ENCODE peak calls at places on chromosomes 16 and 17, in five cellular contexts. H is GM12878, K is H1, R is HepG2, S is K562. W is an unnamed sample.

GRCh38 chr16:4800290-4801041 is 2.0 kb downstream of the ROGDI start:
- DNase-seq in H (no peak), R (peak), K (no peak), S (no peak), W (no peak)

GRCh38 chr17:45748911-45749310 is 35.2 kb upstream of the CRHR1 start:
- DNase-seq in S (no peak), K (no peak), H (no peak), R (no peak), W (no peak)

GRCh38 chr16:46922239-46922638 is 38.1 kb downstream of the GPT2 start:
- DNase-seq in S (no peak), H (no peak), K (no peak), R (no peak), W (no peak)

GRCh38 chr17:1076982-1077302 is 80.0 kb downstream of the TIMM22 start:
- DNase-seq in H (no peak), S (no peak), R (no peak), K (no peak), W (no peak)

GRCh38 chr17:40023590-40024292 is 8.5 kb downstream of the CSF3 start:
- DNase-seq in K (no peak), H (no peak), S (no peak), R (no peak), W (no peak)

GRCh38 chr16:89019511-89019910 is 42.5 kb upstream of the CBFA2T3 start:
- DNase-seq in H (no peak), K (no peak), S (no peak), R (no peak), W (no peak)

GRCh38 chr16:79336437-79337229 is 263.9 kb downstream of the MAF start:
- DNase-seq in K (no peak), S (no peak), H (no peak), R (no peak), W (no peak)

GRCh38 chr17:82283208-82283749 is 9.8 kb upstream of the CSNK1D start:
- DNase-seq in H (no peak), S (no peak), R (no peak), K (no peak), W (peak)

GRCh38 chr17:13822671-13823070 is 220.9 kb upstream of the HS3ST3A1 start:
- DNase-seq in R (no peak), H (no peak), K (no peak), S (no peak), W (no peak)

GRCh38 chr16:85428168-85428898 is 184.8 kb upstream of the GSE1 start:
- DNase-seq in R (no peak), K (no peak), S (peak), H (no peak), W (peak)

GRCh38 chr17:81052199-81052997 is 17.4 kb downstream of the BAIAP2 start:
- DNase-seq in H (no peak), K (no peak), R (no peak), S (no peak), W (no peak)

GRCh38 chr17:77131919-77132318 is 8.8 kb upstream of the SEC14L1 start:
- DNase-seq in H (no peak), S (no peak), K (no peak), R (peak), W (no peak)

GRCh38 chr17:5581655-5582054 is 2.7 kb downstream of the NLRP1 start:
- DNase-seq in K (no peak), R (no peak), H (no peak), S (no peak), W (no peak)

GRCh38 chr17:5584383-5584951 is at the start of gene NLRP1:
- DNase-seq in R (peak), H (peak), S (no peak), K (no peak), W (peak)

GRCh38 chr17:5582177-5582885 is 2.0 kb downstream of the NLRP1 start:
- DNase-seq in H (no peak), K (no peak), R (no peak), S (no peak), W (no peak)

GRCh38 chr17:5584971-5585794 is 874 bp upstream of the NLRP1 start:
- DNase-seq in H (no peak), R (no peak), K (no peak), S (no peak), W (no peak)

DNA sequence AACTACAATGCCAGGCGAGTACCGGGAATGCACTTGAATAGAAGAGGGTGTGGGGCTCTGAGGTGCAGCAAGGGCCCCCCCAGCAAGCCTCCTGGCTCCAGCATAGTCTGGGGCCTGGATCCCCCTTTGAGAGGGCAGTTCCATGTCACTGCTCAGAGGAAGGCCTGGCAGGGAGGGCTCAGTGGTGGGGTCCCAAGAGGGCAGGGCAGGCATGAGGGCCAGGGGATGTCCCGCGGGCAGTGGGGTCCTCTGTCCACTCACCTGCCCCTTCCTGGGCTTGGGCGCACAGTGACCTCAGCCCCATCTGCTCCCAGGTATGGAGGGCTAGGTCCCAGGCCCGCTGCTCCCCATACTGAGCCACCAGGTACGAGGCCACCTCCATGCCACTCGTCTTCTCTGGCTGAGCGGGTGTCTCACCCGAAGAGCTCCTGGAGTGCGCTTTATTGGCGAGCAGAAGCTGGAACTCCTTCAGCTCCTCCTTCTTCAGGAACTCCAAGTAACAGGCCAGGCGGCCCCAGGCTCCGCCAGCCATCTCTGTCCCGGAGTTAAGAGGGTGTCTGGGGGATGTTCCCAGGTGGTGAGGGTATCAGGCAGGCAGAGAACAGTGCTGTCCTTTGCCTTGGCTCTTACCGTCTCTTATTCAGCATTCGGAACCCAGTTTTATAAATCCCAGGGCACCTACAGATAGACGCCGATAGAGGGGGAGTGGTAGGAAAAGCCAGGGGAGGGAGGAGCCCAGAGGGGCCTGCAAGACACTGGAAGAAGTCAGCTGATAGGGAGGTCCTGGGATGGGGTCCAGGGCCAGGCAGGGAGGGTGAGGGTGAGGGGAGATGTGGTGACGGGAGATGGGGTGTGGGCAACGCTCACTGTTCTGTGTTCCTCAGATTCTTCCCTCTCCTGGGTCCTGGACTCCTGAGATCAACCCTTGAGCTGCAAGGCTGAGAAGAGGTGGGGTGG is 605 bp downstream of the NLRP1 start:
- DNase-seq in H (no peak), K (no peak), S (no peak), R (no peak), W (no peak)
- TF ChIP-seq KDM1A in H (no peak), K (no peak), S (no peak), R (no peak), W (no peak)

GRCh38 chr17:37413875-37414519 is 7.3 kb downstream of the TADA2A start:
- DNase-seq in S (no peak), K (no peak), H (no peak), R (no peak), W (peak)
- TF ChIP-seq CTCF in S (no peak), K (no peak), H (peak), R (no peak), W (peak)

GRCh38 chr17:64148699-64149098 is 18.8 kb upstream of the ERN1 start:
- DNase-seq in H (no peak), R (no peak), K (no peak), S (no peak), W (no peak)

GRCh38 chr17:64146418-64147109 is 16.6 kb upstream of the ERN1 start:
- DNase-seq in H (no peak), R (peak), S (peak), K (no peak), W (peak)

GRCh38 chr17:64149196-64149595 is 19.3 kb upstream of the ERN1 start:
- DNase-seq in K (no peak), H (no peak), S (no peak), R (no peak), W (no peak)

GRCh38 chr17:64147110-64148016 is 17.4 kb upstream of the ERN1 start:
- DNase-seq in H (no peak), S (peak), K (no peak), R (peak), W (peak)

GRCh38 chr17:64148017-64148631 is 18.2 kb upstream of the ERN1 start:
- DNase-seq in K (no peak), R (peak), S (no peak), H (no peak), W (no peak)
- TF ChIP-seq KDM1A in K (no peak), R (no peak), S (no peak), H (no peak), W (no peak)

GRCh38 chr16:26569793-26570192 is 496.9 kb upstream of the C16orf82 start:
- DNase-seq in H (no peak), S (peak), R (peak), K (no peak), W (peak)
- TF ChIP-seq CTCF in H (peak), S (peak), R (peak), K (peak), W (peak)

GRCh38 chr16:23837553-23838308 is 1.9 kb downstream of the PRKCB start:
- DNase-seq in S (peak), K (no peak), H (no peak), R (no peak), W (no peak)

GRCh38 chr16:23843143-23843542 is 7.4 kb downstream of the PRKCB start:
- DNase-seq in H (no peak), R (no peak), S (no peak), K (no peak), W (no peak)

GRCh38 chr16:23838485-23839142 is 2.8 kb downstream of the PRKCB start:
- DNase-seq in S (no peak), H (no peak), R (no peak), K (no peak), W (no peak)

GRCh38 chr16:23840310-23840709 is 4.5 kb downstream of the PRKCB start:
- DNase-seq in K (no peak), R (no peak), S (no peak), H (no peak), W (no peak)

DNA sequence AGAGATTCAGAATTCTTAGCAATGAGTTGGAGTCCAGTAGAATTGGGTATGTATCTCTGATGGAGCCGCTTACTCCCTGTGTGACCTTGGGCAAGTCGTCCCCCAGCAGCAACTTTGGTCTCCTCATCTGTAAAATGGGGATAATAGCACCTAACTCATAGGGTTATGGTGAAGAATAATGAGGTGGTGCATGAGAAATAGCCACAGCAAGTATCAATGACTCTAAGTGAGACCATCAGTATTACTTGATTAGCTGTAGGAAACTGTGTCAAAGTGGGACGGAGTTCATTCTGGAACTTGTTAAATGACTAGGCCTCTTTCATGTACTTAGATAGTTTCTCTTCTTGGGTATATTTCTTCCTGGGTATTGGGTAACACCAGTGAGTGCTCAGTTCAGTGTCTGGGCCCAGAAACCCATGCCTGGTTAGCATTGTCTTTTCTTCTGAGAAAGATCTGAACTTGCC is 6.4 kb downstream of the PRKCB start:
- DNase-seq in R (no peak), H (peak), S (no peak), K (no peak), W (no peak)
- TF ChIP-seq KDM1A in R (no peak), H (peak), S (no peak), K (no peak), W (no peak)

DNA sequence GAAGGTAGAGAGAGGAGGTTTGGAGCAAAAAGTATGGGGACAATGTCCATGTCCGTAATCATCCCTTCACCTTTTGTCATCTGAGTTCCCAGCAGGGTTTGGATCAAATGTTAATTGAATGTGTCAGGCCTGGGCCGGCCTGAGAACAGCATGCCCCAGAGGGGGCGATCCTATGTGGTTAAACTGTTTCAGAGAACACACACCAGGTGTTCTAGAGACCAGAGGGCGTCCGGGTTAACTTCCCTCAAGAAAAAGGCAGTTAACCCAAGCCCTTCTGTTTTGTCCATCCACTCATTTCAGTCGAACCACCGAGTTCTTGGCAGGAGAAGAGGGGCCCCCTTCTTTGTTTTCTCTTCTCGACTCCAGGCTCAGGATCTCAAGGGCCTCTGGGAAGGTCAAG is 142.7 kb downstream of the IRX3 start:
- DNase-seq in R (no peak), K (no peak), S (no peak), H (no peak), W (no peak)
- TF ChIP-seq CTCF in R (no peak), K (no peak), S (no peak), H (no peak), W (no peak)

GRCh38 chr16:66376114-66376513 is 9.6 kb downstream of the CDH5 start:
- DNase-seq in R (no peak), K (no peak), S (no peak), H (no peak), W (no peak)
- TF ChIP-seq KDM1A in R (no peak), K (no peak), S (no peak), H (no peak), W (no peak)

DNA sequence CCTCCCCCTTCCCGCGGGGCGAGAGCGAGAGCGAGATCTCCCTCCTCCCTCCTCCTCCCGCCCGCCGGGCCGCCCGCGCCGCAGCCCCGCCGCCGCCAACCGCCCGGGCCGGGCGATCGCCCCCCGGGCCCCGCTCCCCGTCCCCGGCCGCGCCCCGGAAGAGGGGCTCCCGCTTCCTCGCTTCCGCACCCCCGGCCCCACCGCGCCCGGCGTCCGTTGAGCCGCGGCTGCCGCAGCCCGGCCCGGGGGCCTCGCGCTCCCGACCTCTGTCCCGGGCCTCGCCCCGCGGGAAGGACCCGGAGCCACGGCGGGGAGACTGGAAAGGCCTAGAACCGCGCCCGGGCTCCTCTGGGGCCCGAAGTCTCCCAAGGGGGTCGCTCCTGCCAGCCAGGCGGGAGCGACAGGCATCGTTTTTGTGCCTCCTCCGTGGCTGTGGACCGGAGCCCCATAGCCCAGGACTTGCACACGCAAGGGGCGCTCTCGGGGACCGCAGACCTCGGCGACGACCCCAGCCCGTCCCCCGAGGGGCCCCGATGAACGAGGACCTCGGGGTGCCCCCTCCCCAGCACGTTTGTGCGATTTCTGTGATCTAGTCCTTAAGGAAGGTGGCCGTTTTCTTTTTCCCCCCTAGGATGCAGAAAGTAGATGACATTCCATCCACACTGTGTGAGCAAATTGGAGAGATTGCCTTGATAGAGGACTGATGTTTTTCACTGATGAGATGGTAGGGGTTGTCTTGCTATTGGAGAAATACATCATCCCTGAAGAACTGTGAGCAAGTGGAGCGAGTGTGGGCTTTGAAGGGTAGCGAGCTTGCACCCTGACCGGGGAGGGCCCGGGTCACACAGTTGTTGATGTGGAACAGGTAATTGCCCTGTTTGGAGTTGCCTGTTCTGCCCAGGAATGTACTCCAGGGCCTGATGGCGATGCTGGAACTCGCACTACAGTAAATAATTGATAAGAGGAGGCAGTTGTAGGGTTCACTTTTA is 610 bp downstream of the BANP start:
- DNase-seq in H (no peak), R (peak), S (no peak), K (no peak), W (no peak)
- TF ChIP-seq CTCF in H (peak), R (peak), S (peak), K (no peak), W (no peak)

DNA sequence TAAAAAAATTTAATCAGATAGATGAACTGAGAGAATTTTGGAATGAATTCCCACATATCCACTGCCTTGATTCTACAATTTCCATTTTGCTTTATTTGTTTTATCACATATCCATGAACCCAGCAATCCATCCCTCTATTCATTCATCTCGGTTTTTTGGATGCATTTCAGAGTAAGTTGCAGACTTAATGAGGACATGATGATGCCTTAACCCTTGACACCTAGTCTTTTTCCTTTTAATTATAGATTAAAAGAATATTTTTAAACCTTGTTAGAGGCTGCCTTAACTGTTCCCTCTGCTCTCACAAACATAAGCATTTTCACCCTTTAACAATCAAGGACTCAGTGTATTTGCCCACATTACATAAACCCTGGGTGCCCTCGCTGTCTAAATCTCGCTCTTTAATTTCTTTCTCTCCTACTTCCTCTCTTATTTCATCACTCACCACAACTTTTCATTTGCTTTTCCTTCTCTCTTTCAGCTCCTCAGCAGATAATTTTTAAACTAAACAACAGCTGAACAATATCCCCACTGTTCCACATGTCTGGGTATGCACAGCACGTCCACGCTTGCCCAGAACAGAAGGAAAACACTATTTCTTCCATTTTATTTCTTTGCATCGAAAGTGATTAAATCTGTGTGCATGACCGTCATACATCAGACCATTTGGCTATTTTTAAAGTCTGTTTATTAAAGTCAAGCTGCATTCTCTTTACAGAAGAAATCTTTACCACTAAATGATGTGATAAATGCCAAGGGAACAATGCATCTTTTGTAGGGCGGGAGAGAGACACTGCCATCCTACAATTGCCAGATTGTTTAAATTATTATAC is 39.9 kb downstream of the IQCK start:
- DNase-seq in H (no peak), K (no peak), S (no peak), R (peak), W (no peak)
- TF ChIP-seq KDM1A in H (no peak), K (no peak), S (no peak), R (no peak), W (no peak)

W was measured in A549.